ENCODE peak calls at places on chromosomes 16 and 17, in ten cellular contexts. N is epithelial cell of esophagus; R is fibroblast of pulmonary artery; Y is spleen; X is astrocyte of the spinal cord; J is GM12878; K is heart right ventricle; S is bronchial epithelial cell; G is CD8-positive, alpha-beta T cell; V is AG04450. O is an unnamed sample.

GRCh38 chr17:50533185-50533584 is 650 bp downstream of the EPN3 start:
- DNase-seq in G (no peak), Y (no peak), S (no peak), X (no peak), K (no peak), N (no peak), J (no peak), V (no peak), R (no peak), O (no peak)

GRCh38 chr17:62666801-62667591 is 39.5 kb downstream of the MRC2 start:
- DNase-seq in S (no peak), R (no peak), N (no peak), G (no peak), K (no peak), X (no peak), Y (no peak), V (no peak), J (no peak), O (no peak)

GRCh38 chr16:57536306-57537193 is at the start of gene CCDC102A:
- DNase-seq in V (no peak), G (peak), S (no peak), N (no peak), K (peak), R (no peak), X (peak), J (no peak), Y (no peak), O (no peak)

GRCh38 chr17:77737442-77738265 is 220.8 kb upstream of the TNRC6C start:
- DNase-seq in J (no peak), R (no peak), G (peak), N (no peak), K (peak), V (no peak), X (no peak), Y (no peak), S (no peak), O (no peak)

GRCh38 chr16:74034862-74035261 is 261.8 kb upstream of the PSMD7 start:
- DNase-seq in J (no peak), V (no peak), G (no peak), X (peak), K (no peak), Y (no peak), N (peak), R (peak), S (peak), O (peak)

GRCh38 chr17:55327225-55328088 is 62.7 kb downstream of the HLF start:
- DNase-seq in K (no peak), N (peak), S (peak), R (no peak), V (no peak), Y (no peak), G (no peak), X (no peak), J (no peak), O (no peak)

GRCh38 chr16:69286941-69287713 is 24.0 kb upstream of the VPS4A start:
- DNase-seq in N (peak), Y (no peak), S (peak), R (peak), K (peak), V (peak), X (peak), J (peak), G (peak), O (peak)

GRCh38 chr17:8948462-8948861 is 17.0 kb downstream of the PIK3R5 start:
- DNase-seq in K (no peak), V (no peak), S (no peak), N (no peak), J (no peak), R (no peak), X (no peak), G (no peak), Y (no peak), O (no peak)

GRCh38 chr17:43446773-43447172 is 37.0 kb upstream of the DHX8 start:
- DNase-seq in J (no peak), Y (no peak), V (no peak), R (no peak), S (no peak), G (no peak), N (no peak), X (no peak), K (no peak), O (no peak)

GRCh38 chr16:4244881-4245280 is 3.0 kb upstream of the SRL start:
- DNase-seq in V (no peak), K (no peak), S (no peak), Y (no peak), G (no peak), N (no peak), X (no peak), R (no peak), J (no peak), O (no peak)

GRCh38 chr16:48143816-48144215 is 12.0 kb downstream of the ABCC12 start:
- DNase-seq in K (no peak), V (no peak), S (no peak), J (no peak), N (no peak), Y (no peak), R (no peak), G (no peak), X (peak), O (no peak)

DNA sequence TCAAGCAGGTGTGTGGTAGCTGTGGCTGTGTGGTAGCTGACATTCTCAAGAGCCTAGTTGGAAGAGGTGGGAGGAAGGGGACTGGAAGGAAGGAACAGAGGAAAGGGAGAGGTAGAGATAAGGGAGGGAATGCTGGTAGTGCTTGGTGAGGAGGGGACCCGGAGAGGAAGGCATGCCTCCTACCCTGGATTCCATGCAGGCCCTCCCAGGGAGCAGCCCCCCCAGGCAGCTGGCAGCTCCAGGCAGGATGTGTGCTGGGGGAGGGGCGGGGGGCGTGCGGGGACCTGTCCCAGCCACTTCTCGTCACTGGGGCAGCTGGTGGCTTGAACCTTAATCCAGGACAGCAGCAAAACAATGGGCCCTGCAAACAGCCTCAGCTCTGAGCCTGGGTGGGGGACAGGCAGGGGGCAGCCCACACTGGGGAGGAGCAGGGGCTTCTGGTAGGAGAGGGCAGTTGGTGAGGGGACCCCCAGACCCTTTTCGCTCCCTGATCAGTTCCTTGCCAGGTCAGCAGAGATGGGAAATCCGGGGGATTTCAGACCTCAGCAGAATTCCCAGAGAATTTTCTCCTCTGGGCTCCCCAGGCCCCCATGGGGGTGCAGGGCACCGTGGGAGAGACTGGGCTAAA is 27.1 kb downstream of the ARHGAP23 start:
- DNase-seq in Y (no peak), G (no peak), K (no peak), N (no peak), S (no peak), X (no peak), R (no peak), J (no peak), V (no peak), O (no peak)
- H3K4me3 ChIP-seq in Y (peak), G (no peak), K (peak), N (peak), S (no peak), X (peak), R (peak), J (no peak), V (peak), O (peak)

DNA sequence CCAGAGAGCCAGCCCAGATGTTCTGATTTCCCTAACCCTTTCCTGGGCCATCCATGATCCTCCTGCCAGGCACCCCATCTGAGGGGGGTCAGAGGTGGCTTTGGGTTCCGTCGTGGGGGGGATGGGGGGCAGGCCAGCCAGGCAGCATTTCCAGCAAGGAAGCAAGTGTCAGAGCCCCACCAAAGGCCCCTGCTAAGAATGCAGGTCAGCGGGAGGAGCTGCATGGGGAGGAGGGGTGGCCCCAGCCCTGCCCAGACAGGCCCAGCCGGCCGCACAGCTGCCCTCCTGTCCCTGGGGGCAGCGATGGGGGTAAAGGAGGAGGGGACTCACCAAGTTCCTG is 2.3 kb upstream of the SCRN2 start:
- DNase-seq in K (no peak), G (no peak), V (no peak), Y (peak), S (no peak), X (no peak), R (no peak), J (no peak), N (no peak), O (no peak)
- TF ChIP-seq CTCF in K (no peak), G (no peak), V (no peak), Y (no peak), S (no peak), X (no peak), R (no peak), J (no peak), N (no peak), O (no peak)

GRCh38 chr16:72989203-72989991 is 58.5 kb downstream of the ZFHX3 start:
- DNase-seq in G (no peak), R (peak), X (peak), N (peak), K (no peak), Y (no peak), J (no peak), S (peak), V (peak), O (peak)
- H3K4me3 ChIP-seq in G (no peak), R (peak), X (peak), N (peak), K (no peak), Y (no peak), J (no peak), S (peak), V (peak), O (peak)

DNA sequence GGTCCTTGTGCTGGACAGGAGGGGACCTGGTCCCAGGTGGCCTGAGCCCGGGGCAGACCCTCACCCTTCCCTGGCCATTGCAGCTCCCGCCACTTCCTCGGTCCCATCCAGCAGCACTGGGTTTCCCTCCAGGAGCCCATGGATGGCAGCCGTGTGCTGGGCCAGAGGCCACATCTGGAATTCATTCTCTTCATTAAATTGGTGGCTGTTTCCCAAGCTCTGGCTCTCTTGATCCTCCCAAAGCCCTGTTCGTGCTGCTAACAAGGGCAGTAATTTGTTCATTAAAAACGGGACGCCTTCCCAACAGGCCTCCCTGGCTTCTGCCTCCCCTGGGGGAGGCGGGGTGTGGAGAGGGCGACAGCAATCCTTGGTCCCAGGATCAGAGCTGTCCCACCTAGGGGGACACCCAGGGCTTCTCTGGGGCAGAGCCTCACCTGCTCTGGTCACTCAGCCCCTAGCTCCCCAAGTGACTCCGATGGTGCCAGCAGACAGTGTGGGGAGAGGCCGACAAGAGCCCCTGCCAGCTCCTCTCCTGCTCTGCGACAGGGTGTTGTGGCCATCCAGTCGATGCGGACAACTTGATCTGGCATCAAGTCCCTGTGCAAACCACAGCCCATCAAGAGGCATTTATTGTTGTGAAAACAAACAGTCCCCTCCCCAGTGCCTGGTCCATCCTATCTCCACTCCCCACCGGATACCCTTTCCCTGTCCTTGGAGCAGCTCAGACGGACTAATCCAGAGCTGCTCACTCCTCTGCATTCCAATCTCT is 44.0 kb downstream of the SDK2 start:
- DNase-seq in J (no peak), V (no peak), R (no peak), S (no peak), K (no peak), G (no peak), X (peak), N (no peak), Y (no peak), O (peak)
- TF ChIP-seq CTCF in J (no peak), V (no peak), R (no peak), S (no peak), K (no peak), G (no peak), X (no peak), N (no peak), Y (no peak), O (no peak)

DNA sequence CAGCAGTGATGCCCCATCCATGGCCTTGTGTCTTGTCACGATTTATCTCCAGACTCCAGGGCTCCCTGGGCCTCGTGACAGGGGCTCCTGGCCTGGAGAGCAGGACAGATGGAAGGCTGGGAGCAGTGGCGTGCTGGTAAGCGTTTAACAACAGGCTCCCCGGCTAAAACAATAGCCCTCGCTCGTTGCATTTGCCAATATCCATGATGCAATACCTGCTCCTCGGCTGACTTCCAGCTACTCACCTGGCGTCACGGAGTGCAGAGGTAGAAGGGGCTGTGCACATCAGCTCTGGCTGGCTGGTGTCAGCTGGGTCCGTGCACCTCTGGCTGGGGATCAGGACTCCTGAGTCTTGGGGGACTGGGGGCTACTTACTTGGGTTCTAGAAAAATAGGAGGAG is 1.5 kb upstream of the BICDL2 start:
- DNase-seq in J (no peak), V (no peak), X (no peak), S (peak), G (no peak), K (no peak), Y (no peak), R (peak), N (peak), O (no peak)
- H3K4me3 ChIP-seq in J (no peak), V (no peak), X (no peak), S (no peak), G (no peak), K (no peak), Y (no peak), R (no peak), N (no peak), O (no peak)

GRCh38 chr16:66266436-66267286 is 99.8 kb upstream of the CDH5 start:
- DNase-seq in Y (no peak), G (no peak), J (no peak), S (no peak), N (no peak), R (peak), X (peak), V (peak), K (peak), O (peak)
- TF ChIP-seq CTCF in Y (no peak), G (no peak), J (no peak), S (no peak), N (no peak), R (no peak), X (peak), V (peak), K (no peak), O (peak)

GRCh38 chr17:39929657-39930407 is 2.3 kb downstream of the LRRC3C start:
- DNase-seq in J (no peak), X (peak), V (no peak), S (peak), K (no peak), Y (no peak), N (peak), R (peak), G (no peak), O (peak)
- H3K4me3 ChIP-seq in J (no peak), X (no peak), V (no peak), S (no peak), K (no peak), Y (no peak), N (no peak), R (no peak), G (no peak), O (no peak)